ENCODE peak calls at places on chromosomes 7 and 10, in nine cellular contexts. N is BE2C, W is T-helper 9 cell, H is HCEC 1CT, S is hippocampal formation, G is D721Med, Q is NCI-H2029, M is amniotic stem cell, T is NCI-H2081 treated with DMSO at 0.1 percent for 48 hours. Z is an unnamed sample.

GRCh38 chr10:95319239-95319638 is 28.4 kb upstream of the PDLIM1 start:
- DNase-seq in S (no peak), H (no peak), N (no peak), Q (no peak), M (no peak), T (no peak), G (no peak), W (no peak), Z (no peak)

GRCh38 chr10:132889091-132889490 is 53.3 kb downstream of the CFAP46 start:
- DNase-seq in Q (no peak), H (no peak), N (no peak), G (no peak), W (no peak), S (no peak), M (no peak), T (no peak), Z (no peak)

GRCh38 chr10:131199646-131200045 is 111.9 kb downstream of the TCERG1L start:
- DNase-seq in W (no peak), H (no peak), M (no peak), N (no peak), T (no peak), Q (no peak), S (no peak), G (no peak), Z (no peak)

GRCh38 chr7:139914306-139914747 is 85.3 kb downstream of the TBXAS1 start:
- DNase-seq in G (no peak), W (no peak), N (no peak), S (no peak), H (peak; percentile 31), Q (no peak), T (no peak), M (no peak), Z (no peak)

GRCh38 chr7:30256459-30256858 is 27.9 kb upstream of the ZNRF2 start:
- DNase-seq in W (no peak), G (no peak), M (no peak), H (no peak), N (no peak), T (no peak), S (no peak), Q (no peak), Z (no peak)

GRCh38 chr10:17780727-17781126 is 28.4 kb upstream of the MRC1 start:
- DNase-seq in M (no peak), S (no peak), T (no peak), H (no peak), G (no peak), N (peak; percentile 70), W (no peak), Q (no peak), Z (no peak)

GRCh38 chr10:78236416-78237015 is 202.9 kb downstream of the RPS24 start:
- DNase-seq in S (no peak), M (no peak), W (no peak), G (no peak), Q (no peak), N (no peak), T (no peak), H (no peak), Z (no peak)

GRCh38 chr10:26832960-26833359 is 27.8 kb downstream of the ABI1 start:
- DNase-seq in M (no peak), Q (no peak), T (no peak), S (no peak), W (no peak), H (no peak), G (no peak), N (no peak), Z (no peak)

GRCh38 chr7:76151932-76152331 is 49.8 kb upstream of the SRRM3 start:
- DNase-seq in N (no peak), S (no peak), G (no peak), W (no peak), M (no peak), H (no peak), Q (no peak), T (no peak), Z (no peak)

GRCh38 chr10:12720217-12720981 is 281.1 kb downstream of the CCDC3 start:
- DNase-seq in H (peak; percentile 45), S (no peak), M (peak; percentile 62), T (no peak), Q (peak; percentile 57), W (no peak), N (peak; percentile 18), G (no peak), Z (no peak)

GRCh38 chr10:120455606-120456005 is 1.4 kb upstream of the PLPP4 start:
- DNase-seq in W (no peak), T (no peak), G (no peak), M (no peak), N (no peak), S (no peak), H (no peak), Q (no peak), Z (no peak)

GRCh38 chr10:101094113-101094512 is 32.3 kb downstream of the KAZALD1 start:
- DNase-seq in H (no peak), Q (no peak), N (no peak), W (no peak), T (no peak), S (no peak), M (no peak), G (no peak), Z (no peak)

GRCh38 chr7:106617860-106618259 is 43.1 kb downstream of the CCDC71L start:
- DNase-seq in H (no peak), T (no peak), Q (no peak), G (no peak), N (no peak), S (no peak), W (no peak), M (no peak), Z (no peak)

GRCh38 chr7:129225206-129225930 is 538 bp downstream of the AHCYL2 start:
- DNase-seq in M (peak; percentile 11), W (peak; percentile 53), T (no peak), Q (peak; percentile 4), G (no peak), S (peak; percentile 57), H (peak; percentile 32), N (peak; percentile 50), Z (peak; percentile 35)

GRCh38 chr10:22681301-22681700 is 33.1 kb downstream of the PIP4K2A start:
- DNase-seq in S (no peak), N (no peak), W (no peak), H (no peak), M (no peak), T (no peak), G (no peak), Q (no peak), Z (no peak)

GRCh38 chr10:95196053-95196452 is 2.0 kb downstream of the ACSM6 start:
- DNase-seq in M (no peak), N (no peak), W (no peak), G (no peak), S (peak; percentile 58), H (no peak), Q (no peak), T (no peak), Z (no peak)

GRCh38 chr7:140604076-140604475 is 36.5 kb downstream of the DENND2A start:
- DNase-seq in H (no peak), N (no peak), G (no peak), W (no peak), M (no peak), T (no peak), Q (no peak), S (no peak), Z (no peak)

GRCh38 chr7:113197274-113197673 is 78.9 kb upstream of the SMIM30 start:
- DNase-seq in G (no peak), S (no peak), T (no peak), M (peak; percentile 76), W (no peak), Q (no peak), H (peak; percentile 87), N (no peak), Z (no peak)

GRCh38 chr7:134458341-134458805 is 527 bp downstream of the AKR1B1 start:
- DNase-seq in M (no peak), W (peak; percentile 34), S (peak; percentile 58), N (peak; percentile 76), H (peak; percentile 46), G (no peak), Q (no peak), T (no peak), Z (peak; percentile 26)

GRCh38 chr10:105594301-105594700 is 953.2 kb downstream of the SORCS3 start:
- DNase-seq in S (no peak), W (no peak), T (no peak), G (no peak), M (no peak), Q (no peak), H (no peak), N (no peak), Z (no peak)

GRCh38 chr7:131656980-131657725 is 100.7 kb upstream of the PODXL start:
- DNase-seq in H (no peak), Q (no peak), G (no peak), M (no peak), S (no peak), T (no peak), N (no peak), W (no peak), Z (no peak)

GRCh38 chr10:99872367-99873162 is 90.1 kb downstream of the ABCC2 start:
- DNase-seq in M (no peak), T (no peak), G (no peak), S (no peak), W (no peak), H (no peak), Q (peak; percentile 25), N (no peak), Z (no peak)

GRCh38 chr7:4345004-4345403 is 337.1 kb upstream of the FOXK1 start:
- DNase-seq in G (no peak), Q (no peak), S (no peak), W (no peak), N (no peak), T (no peak), H (no peak), M (no peak), Z (no peak)

GRCh38 chr10:24214762-24215161 is 5.8 kb downstream of the KIAA1217 start:
- DNase-seq in Q (no peak), M (no peak), N (no peak), H (no peak), G (no peak), T (no peak), S (no peak), W (no peak), Z (no peak)

GRCh38 chr7:66664590-66665293 is 36.1 kb downstream of the KCTD7 start:
- DNase-seq in H (no peak), N (no peak), Q (no peak), W (no peak), M (no peak), S (no peak), T (no peak), G (peak; percentile 69), Z (no peak)

GRCh38 chr7:27677912-27678612 is 15.4 kb upstream of the HIBADH start:
- DNase-seq in G (no peak), N (no peak), W (no peak), T (no peak), M (peak; percentile 72), H (peak; percentile 97), S (no peak), Q (no peak), Z (no peak)

GRCh38 chr7:28990200-28990960 is 32.2 kb upstream of the TRIL start:
- DNase-seq in T (no peak), H (no peak), S (no peak), N (peak; percentile 28), Q (no peak), W (no peak), G (no peak), M (no peak), Z (no peak)

GRCh38 chr10:86046845-86047460 is 319.6 kb downstream of the GRID1 start:
- DNase-seq in G (no peak), N (no peak), T (no peak), M (no peak), W (no peak), Q (no peak), S (no peak), H (no peak), Z (no peak)

GRCh38 chr7:14207154-14207553 is 217.7 kb upstream of the ETV1 start:
- DNase-seq in M (no peak), G (no peak), Q (no peak), N (no peak), W (no peak), H (no peak), S (no peak), T (no peak), Z (no peak)

GRCh38 chr10:91007656-91008055 is 86.8 kb upstream of the ANKRD1 start:
- DNase-seq in G (no peak), N (no peak), T (no peak), H (no peak), M (no peak), S (no peak), Q (no peak), W (no peak), Z (no peak)

GRCh38 chr10:35004651-35005050 is 85.5 kb downstream of the CUL2 start:
- DNase-seq in S (no peak), T (no peak), G (no peak), W (no peak), M (no peak), N (no peak), Q (no peak), H (peak; percentile 34), Z (no peak)

Z was measured in effector memory CD4-positive, alpha-beta T cell.